ENCODE peak calls at places on chromosomes 1 and 21, in four cellular contexts. R, B, D and S are unnamed samples.

GRCh38 chr1:185917646-185918045 is 183.5 kb downstream of the HMCN1 start:
- DNase-seq in R (peak), B (no peak), D (peak), S (no peak)

GRCh38 chr1:243559575-243560172 is 290.4 kb downstream of the AKT3 start:
- DNase-seq in D (no peak), B (no peak), R (peak), S (no peak)

GRCh38 chr1:235161685-235162327 is 756 bp upstream of the RBM34 start:
- DNase-seq in R (no peak), B (no peak), D (no peak), S (no peak)

GRCh38 chr1:172657586-172657985 is 1.3 kb upstream of the FASLG start:
- DNase-seq in B (no peak), R (no peak), D (no peak), S (no peak)

GRCh38 chr1:200231787-200232222 is 178.0 kb downstream of the ZNF281 start:
- DNase-seq in B (no peak), D (no peak), R (peak), S (no peak)

GRCh38 chr1:26126321-26127084 is 14.9 kb downstream of the PDIK1L start:
- DNase-seq in D (no peak), R (peak), B (no peak), S (peak)

GRCh38 chr21:15669247-15669646 is 60.5 kb upstream of the USP25 start:
- DNase-seq in B (no peak), D (no peak), R (peak), S (no peak)

GRCh38 chr1:160672789-160673695 is 26.2 kb upstream of the SLAMF1 start:
- DNase-seq in R (no peak), D (no peak), B (no peak), S (no peak)

GRCh38 chr21:44867999-44868700 is 5.3 kb downstream of the PTTG1IP start:
- DNase-seq in D (no peak), B (peak), R (no peak), S (no peak)

GRCh38 chr1:92030701-92031107 is 919 bp downstream of the EPHX4 start:
- DNase-seq in B (no peak), D (no peak), R (peak), S (no peak)

GRCh38 chr1:97008226-97008625 is 286.6 kb downstream of the PTBP2 start:
- DNase-seq in R (peak), B (no peak), D (no peak), S (no peak)

GRCh38 chr21:29217818-29218252 is 80.9 kb upstream of the BACH1 start:
- DNase-seq in B (no peak), D (peak), R (peak), S (no peak)

GRCh38 chr1:161226320-161226711 is 456 bp downstream of the TOMM40L start:
- DNase-seq in R (no peak), D (no peak), B (no peak), S (peak)

GRCh38 chr1:220906561-220907334 is 27.5 kb downstream of the HLX start:
- DNase-seq in B (no peak), R (no peak), D (no peak), S (no peak)

GRCh38 chr1:227883073-227883520 is 64.6 kb downstream of the WNT9A start:
- DNase-seq in R (no peak), B (peak), D (no peak), S (no peak)

GRCh38 chr1:21262282-21263051 is 27.8 kb downstream of the ECE1 start:
- DNase-seq in B (peak), D (peak), R (peak), S (peak)

GRCh38 chr21:44405948-44406872 is 49.1 kb upstream of the LRRC3 start:
- DNase-seq in D (peak), B (no peak), R (peak), S (no peak)

GRCh38 chr1:116334868-116335649 is 38.0 kb upstream of the ATP1A1 start:
- DNase-seq in D (no peak), B (no peak), R (no peak), S (no peak)

GRCh38 chr1:46284597-46285564 is 18.5 kb downstream of the LRRC41 start:
- DNase-seq in B (no peak), D (no peak), R (peak), S (no peak)

GRCh38 chr1:15328785-15329480 is 80.8 kb upstream of the EFHD2 start:
- DNase-seq in B (no peak), R (peak), D (peak), S (no peak)

GRCh38 chr1:200030791-200031190 is 3.3 kb downstream of the NR5A2 start:
- DNase-seq in B (no peak), D (no peak), R (no peak), S (no peak)

GRCh38 chr1:234724517-234725176 is 114.7 kb upstream of the IRF2BP2 start:
- DNase-seq in D (no peak), B (peak), R (no peak), S (no peak)

GRCh38 chr1:169109561-169110134 is 3.2 kb downstream of the ATP1B1 start:
- DNase-seq in R (peak), B (peak), D (peak), S (peak)

GRCh38 chr1:45299981-45300668 is 26.6 kb upstream of the HPDL start:
- DNase-seq in B (peak), R (peak), D (peak), S (peak)

GRCh38 chr1:36350659-36351171 is 27.3 kb upstream of the EVA1B start:
- DNase-seq in D (peak), R (peak), B (peak), S (no peak)

GRCh38 chr1:37811027-37811655 is 3.1 kb upstream of the YRDC start:
- DNase-seq in B (peak), D (peak), R (peak), S (peak)

GRCh38 chr1:26375081-26375480 is 2.5 kb upstream of the ZNF683 start:
- DNase-seq in R (peak), D (no peak), B (no peak), S (no peak)

GRCh38 chr1:171566467-171566866 is 55.6 kb upstream of the MYOCOS start:
- DNase-seq in D (no peak), B (no peak), R (no peak), S (no peak)

GRCh38 chr1:39540504-39541031 is 36.0 kb downstream of the PABPC4 start:
- DNase-seq in B (peak), D (peak), R (peak), S (no peak)

GRCh38 chr1:222079546-222079945 is 337.7 kb upstream of the DUSP10 start:
- DNase-seq in B (no peak), R (no peak), D (no peak), S (no peak)

GRCh38 chr1:78284354-78284753 is 206.4 kb upstream of the PTGFR start:
- DNase-seq in D (no peak), B (peak), R (peak), S (no peak)

GRCh38 chr1:100362821-100363466 is 10.6 kb downstream of the CDC14A start:
- DNase-seq in B (no peak), R (peak), D (no peak), S (peak)

GRCh38 chr1:1284370-1285101 is 4.3 kb downstream of the SCNN1D start:
- DNase-seq in R (no peak), D (no peak), B (no peak), S (no peak)

GRCh38 chr1:68230901-68231626 is 1.3 kb downstream of the WLS start:
- DNase-seq in R (no peak), B (peak), D (no peak), S (peak)

GRCh38 chr1:119481951-119482350 is 25.1 kb upstream of the HSD3B1 start:
- DNase-seq in D (no peak), R (no peak), B (no peak), S (no peak)

GRCh38 chr1:99935534-99935933 is 34.3 kb upstream of the SLC35A3 start:
- DNase-seq in B (no peak), R (no peak), D (no peak), S (no peak)

GRCh38 chr1:8170059-8170835 is 144.1 kb upstream of the ERRFI1 start:
- DNase-seq in R (no peak), D (no peak), B (peak), S (no peak)

GRCh38 chr1:227227761-227228160 is 90.5 kb downstream of the CDC42BPA start:
- DNase-seq in B (no peak), D (no peak), R (no peak), S (no peak)

DNA sequence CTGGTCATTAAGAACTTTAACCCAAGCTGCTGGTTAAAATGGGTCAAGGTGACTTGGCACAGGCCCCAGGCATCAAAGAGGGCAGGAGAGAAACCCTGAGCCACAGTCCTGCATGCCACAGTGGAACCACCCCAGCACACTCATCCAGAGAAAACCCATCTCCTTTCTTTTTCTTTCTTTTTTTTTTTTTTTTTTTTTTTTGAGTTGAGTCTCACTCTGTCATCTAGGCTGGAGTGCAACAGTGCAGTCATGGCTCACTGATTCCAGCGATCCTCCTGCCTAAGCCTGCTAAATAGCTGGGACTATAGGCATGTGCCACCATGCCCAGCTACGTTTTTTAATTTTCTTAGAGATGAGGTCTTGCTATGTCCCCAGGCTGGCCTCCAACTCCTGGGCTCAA is 109.2 kb upstream of the RAB4A start:
- DNase-seq in D (no peak), B (no peak), R (no peak), S (no peak)
- H3K4me3 ChIP-seq in D (no peak), B (no peak), R (no peak), S (no peak)

DNA sequence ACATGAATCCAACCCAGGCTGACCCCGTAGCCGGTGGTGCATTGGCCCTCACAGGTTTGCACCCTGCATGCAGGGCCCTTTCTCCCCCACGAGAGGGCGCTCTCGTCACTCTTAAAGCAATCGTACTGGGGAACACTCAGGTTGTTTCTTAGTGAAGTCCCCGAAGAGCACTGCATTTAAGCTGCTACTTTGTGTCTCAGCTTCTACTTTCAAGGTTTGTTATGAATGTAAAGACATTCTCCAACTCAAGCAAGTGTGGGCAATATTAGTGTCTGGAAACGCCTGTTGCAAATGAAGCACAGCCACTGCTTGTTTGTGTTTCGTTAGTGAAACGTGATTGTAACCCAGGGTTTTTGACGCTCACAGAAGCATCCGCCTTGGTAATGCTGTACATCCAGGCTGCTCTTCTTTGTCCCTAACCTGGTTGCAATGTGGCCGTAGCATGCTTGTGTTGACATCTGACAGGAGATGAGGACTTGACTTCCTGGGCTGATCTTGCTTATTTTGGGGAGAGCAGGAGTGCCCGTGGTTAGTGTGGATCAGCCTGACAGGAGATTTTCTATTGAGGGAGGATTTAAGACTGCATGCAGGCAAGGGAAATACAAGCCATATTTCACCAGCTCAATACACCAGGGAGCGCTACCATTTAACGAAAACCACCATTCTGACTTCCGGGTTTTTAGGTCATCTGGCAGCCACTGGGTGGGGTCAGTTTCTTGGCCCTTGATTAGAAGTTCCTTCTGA is 79.8 kb downstream of the ST6GALNAC3 start:
- DNase-seq in R (peak), B (peak), D (peak), S (peak)
- H3K4me3 ChIP-seq in R (peak), B (peak), D (peak), S (no peak)

DNA sequence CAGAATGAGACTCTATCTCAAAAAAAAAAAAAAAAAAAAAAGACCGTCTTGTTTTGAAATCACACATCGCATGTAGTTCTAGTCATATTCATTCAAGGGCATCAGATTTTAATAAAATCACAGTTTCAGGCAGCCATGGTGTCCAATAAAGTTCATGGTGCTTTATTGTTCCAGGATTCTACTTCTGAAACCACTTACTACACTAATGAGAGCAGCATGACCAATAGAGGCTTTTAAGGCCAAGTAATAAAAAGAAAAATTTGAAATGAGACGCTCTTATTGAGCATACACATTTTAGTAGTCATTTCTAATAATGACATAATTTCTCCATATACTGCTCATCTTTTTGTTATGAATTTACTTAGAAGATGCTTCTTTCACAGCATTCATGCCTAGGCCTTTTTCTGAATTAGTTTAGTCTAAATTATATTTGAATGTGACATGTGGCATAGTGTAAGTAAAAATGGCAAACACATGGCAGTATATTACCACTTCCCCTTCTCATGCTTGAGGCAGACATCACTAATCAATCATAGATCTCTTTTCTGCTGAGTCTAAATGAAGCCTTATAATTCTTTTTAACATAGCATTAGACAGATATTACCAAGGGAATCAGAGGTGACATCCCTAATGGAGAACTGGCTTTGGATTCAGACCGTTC is 18.5 kb downstream of the NTMT2 start:
- DNase-seq in B (no peak), R (no peak), D (no peak), S (no peak)
- H3K4me3 ChIP-seq in B (no peak), R (no peak), D (no peak), S (no peak)

GRCh38 chr1:202642212-202642611 is 68.0 kb downstream of the SYT2 start:
- DNase-seq in R (no peak), B (no peak), D (no peak), S (no peak)
- H3K4me3 ChIP-seq in R (no peak), B (no peak), D (no peak), S (no peak)

GRCh38 chr1:207323425-207323976 is 2.0 kb downstream of the CD55 start:
- DNase-seq in D (no peak), B (no peak), R (no peak), S (no peak)
- H3K4me3 ChIP-seq in D (no peak), B (no peak), R (no peak), S (no peak)

DNA sequence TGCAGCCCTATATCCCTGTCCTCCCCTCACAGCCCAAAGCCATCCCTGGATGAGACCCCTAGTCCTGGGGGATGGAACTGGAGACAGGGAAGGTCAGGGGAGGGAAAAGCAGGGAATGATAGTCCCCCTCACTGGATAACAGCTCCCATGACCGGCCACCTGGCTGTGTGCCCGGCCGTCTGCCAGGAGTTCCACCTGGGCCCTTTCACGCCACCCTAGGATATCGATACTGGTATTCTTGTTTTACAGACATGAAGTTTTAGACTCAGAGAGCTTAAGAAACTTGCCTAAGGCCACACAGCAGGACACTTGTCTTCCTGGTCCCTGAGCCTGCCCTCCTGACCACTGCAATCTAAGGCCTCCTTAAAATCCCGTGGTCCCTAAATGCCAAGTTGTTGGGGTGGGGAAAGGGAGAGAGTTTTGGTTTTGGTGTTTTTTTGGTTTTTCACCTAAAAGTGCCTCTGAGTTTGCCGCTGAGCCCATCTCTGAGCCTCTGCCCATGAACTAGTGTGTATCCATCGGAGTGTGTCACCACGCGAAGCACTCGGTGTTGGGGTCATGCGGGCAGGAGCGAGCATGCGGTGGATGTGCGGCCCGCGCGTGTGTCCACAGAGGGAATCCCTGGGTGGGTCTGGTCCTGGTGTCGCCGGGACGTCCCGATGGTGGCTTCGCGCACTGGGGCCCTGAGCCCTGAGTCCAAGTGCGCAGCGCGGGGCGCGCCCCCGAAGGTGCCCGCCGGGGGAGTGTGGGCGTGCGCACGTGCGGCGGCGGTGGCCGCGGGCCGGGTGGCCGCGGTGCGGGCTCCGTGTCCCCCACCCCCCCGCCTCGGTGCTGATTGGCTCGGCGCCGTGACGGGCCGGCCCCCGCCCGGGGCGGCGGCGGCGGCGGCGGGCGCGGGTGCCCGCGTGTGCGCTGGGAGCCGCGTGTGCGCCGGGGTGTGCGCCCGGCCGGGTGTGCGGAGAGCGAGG is at the start of gene EPHA8:
- DNase-seq in R (no peak), B (no peak), D (no peak), S (no peak)
- H3K4me3 ChIP-seq in R (no peak), B (no peak), D (no peak), S (no peak)